ENCODE peak calls at places on chromosomes 6 and 20, in seven cellular contexts. T, Z, G, P, F, S and M are unnamed samples.

GRCh38 chr6:3352678-3353077 is 93.9 kb downstream of the PSMG4 start:
- DNase-seq in Z (no peak), T (no peak), P (no peak), F (no peak), G (no peak), S (no peak), M (no peak)

GRCh38 chr6:130575971-130576370 is 210.2 kb downstream of the TMEM200A start:
- DNase-seq in G (no peak), S (peak; percentile 67), F (no peak), Z (no peak), T (no peak), P (no peak), M (no peak)

GRCh38 chr6:35197196-35197595 is 16.6 kb upstream of the SCUBE3 start:
- DNase-seq in S (no peak), T (no peak), Z (no peak), P (no peak), G (no peak), F (no peak), M (no peak)

GRCh38 chr20:64192406-64192805 is 28.2 kb downstream of the MYT1 start:
- DNase-seq in G (no peak), S (no peak), P (no peak), Z (no peak), F (no peak), T (no peak), M (no peak)

GRCh38 chr20:2826655-2827054 is 10.5 kb downstream of the TMEM239 start:
- DNase-seq in F (no peak), S (no peak), T (no peak), G (no peak), P (no peak), Z (no peak), M (no peak)

GRCh38 chr6:133487174-133487573 is 246.0 kb downstream of the EYA4 start:
- DNase-seq in P (no peak), S (no peak), T (no peak), Z (no peak), G (no peak), F (no peak), M (no peak)

GRCh38 chr20:19172637-19173036 is 39.8 kb upstream of the SLC24A3 start:
- DNase-seq in S (no peak), F (no peak), Z (no peak), T (no peak), P (no peak), G (no peak), M (no peak)

GRCh38 chr20:1537731-1538058 is 19.8 kb downstream of the SIRPD start:
- DNase-seq in G (no peak), P (no peak), F (no peak), T (no peak), S (peak; percentile 87), Z (peak; percentile 66), M (no peak)

GRCh38 chr6:133430530-133430929 is 189.4 kb downstream of the EYA4 start:
- DNase-seq in G (no peak), P (no peak), T (no peak), F (no peak), Z (no peak), S (no peak), M (no peak)

GRCh38 chr20:48404598-48404997 is 423.2 kb downstream of the PREX1 start:
- DNase-seq in Z (no peak), P (no peak), G (peak; percentile 32), T (no peak), S (no peak), F (no peak), M (no peak)

GRCh38 chr6:136683209-136683941 is 108.9 kb downstream of the MAP3K5 start:
- DNase-seq in P (no peak), G (no peak), S (no peak), T (no peak), F (no peak), Z (no peak), M (no peak)

GRCh38 chr6:145866449-145867401 is 52.1 kb upstream of the FBXO30 start:
- DNase-seq in F (no peak), S (no peak), G (no peak), P (no peak), T (no peak), Z (no peak), M (no peak)

GRCh38 chr20:4490595-4491280 is 231.0 kb upstream of the PRND start:
- DNase-seq in S (no peak), G (no peak), F (no peak), T (peak; percentile 41), P (no peak), Z (no peak), M (no peak)

GRCh38 chr6:132495604-132496079 is 17.3 kb downstream of the STX7 start:
- DNase-seq in P (no peak), T (no peak), G (no peak), Z (no peak), F (no peak), S (no peak), M (no peak)

GRCh38 chr6:2222275-2222842 is 23.0 kb downstream of the GMDS start:
- DNase-seq in S (no peak), Z (no peak), G (no peak), F (no peak), T (no peak), P (no peak), M (no peak)

GRCh38 chr6:43427406-43428111 is at the start of gene ABCC10:
- DNase-seq in T (peak; percentile 95), G (peak; percentile 93), F (peak; percentile 96), P (peak; percentile 92), S (peak; percentile 99), Z (peak; percentile 97), M (peak; percentile 95)
- TF ChIP-seq POLR2A in T (no peak), G (peak; percentile 91), F (no peak), P (peak; percentile 72), S (peak; percentile 15), Z (no peak), M (peak; percentile 91)

DNA sequence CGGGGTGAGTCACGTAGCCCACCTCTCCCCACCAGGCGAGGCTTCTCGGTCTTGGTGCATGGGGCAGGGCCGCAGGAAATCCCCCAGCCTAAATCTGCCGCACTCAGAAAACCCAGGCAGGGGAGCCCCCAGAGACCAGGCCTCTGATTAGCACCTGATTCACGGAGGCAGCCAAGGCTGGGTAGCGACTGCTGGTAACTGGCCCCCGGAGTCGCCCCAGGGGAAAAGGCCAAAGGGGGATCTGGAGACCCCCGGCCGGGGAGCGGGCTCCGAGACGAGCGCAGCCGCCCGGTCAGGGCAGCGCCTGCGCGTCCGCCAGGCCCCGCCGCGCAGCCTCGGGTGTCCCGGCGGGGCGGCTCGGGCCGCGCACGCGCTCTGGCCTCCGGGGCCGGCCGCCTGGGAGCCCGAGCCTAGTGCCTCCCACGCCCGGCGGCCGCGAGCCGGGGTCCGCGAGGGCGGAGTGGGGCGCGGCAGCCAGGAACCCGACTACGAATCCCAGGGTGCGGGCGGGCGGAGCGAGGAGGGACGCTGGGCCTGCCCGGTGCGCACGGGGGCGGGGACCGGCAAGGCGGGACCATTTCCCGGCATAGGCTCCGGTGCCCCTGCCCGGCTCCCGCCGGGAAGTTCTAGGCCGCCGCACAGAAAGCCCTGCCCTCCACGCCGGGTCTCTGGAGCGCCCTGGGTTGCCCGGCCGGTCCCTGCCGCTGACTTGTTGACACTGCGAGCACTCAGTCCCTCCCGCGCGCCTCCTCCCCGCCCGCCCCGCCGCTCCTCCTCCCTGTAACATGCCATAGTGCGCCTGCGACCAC is at the start of gene DUSP22:
- DNase-seq in G (peak; percentile 78), S (peak; percentile 97), Z (peak; percentile 94), T (peak; percentile 77), P (peak; percentile 96), F (peak; percentile 90), M (peak; percentile 98)
- TF ChIP-seq POLR2A in G (peak; percentile 70), S (peak; percentile 83), Z (peak; percentile 16), T (peak; percentile 66), P (peak; percentile 83), F (peak; percentile 67), M (peak; percentile 90)

GRCh38 chr6:142385352-142385751 is 83.5 kb downstream of the ADGRG6 start:
- DNase-seq in G (no peak), F (no peak), P (no peak), Z (no peak), T (no peak), S (no peak), M (no peak)

GRCh38 chr6:142386657-142387056 is 84.8 kb downstream of the ADGRG6 start:
- DNase-seq in T (no peak), P (no peak), S (no peak), F (no peak), G (no peak), Z (no peak), M (no peak)

GRCh38 chr6:142384455-142385332 is 82.9 kb downstream of the ADGRG6 start:
- DNase-seq in S (no peak), G (no peak), F (no peak), Z (no peak), P (no peak), T (peak; percentile 67), M (no peak)

DNA sequence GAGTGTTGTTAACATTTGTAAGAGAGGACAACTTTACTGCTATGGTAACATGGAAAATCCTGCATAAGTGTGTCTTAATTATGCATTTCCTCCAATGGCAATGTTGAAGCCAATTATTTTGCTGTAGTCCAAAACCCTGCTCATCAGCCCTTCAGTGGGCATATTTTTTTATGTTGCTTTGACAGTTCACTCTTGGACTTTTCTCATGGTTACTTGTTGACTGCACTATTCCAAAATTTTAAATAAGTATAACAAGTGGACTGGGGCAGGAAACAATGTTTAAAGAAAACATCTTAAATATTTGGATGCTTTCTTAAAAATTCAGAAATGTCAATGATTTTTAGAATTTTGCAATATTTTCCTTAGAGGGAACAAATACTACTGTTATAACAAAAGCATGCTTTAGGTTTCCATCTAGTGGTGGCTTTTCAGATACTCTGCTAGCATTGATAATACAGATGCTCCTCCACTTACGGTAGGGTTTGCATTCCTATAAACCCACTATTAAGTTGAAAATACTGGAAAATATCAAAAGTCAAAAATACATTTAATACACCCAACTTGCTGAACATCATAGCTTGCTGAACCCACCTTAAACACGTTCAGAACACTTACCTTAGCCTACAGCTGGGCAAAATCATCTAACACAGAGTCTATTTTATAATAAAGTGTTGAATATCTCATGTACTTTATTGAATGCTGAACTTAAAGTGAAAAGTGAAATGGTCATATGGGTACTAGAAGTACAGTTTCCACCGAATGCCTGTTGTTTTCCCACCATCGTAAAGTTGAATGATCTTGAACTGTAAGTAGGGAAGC is 86.4 kb downstream of the ADGRG6 start:
- DNase-seq in G (peak; percentile 55), T (peak; percentile 74), Z (no peak), P (no peak), S (no peak), F (no peak), M (no peak)
- TF ChIP-seq POLR2A in G (no peak), T (no peak), Z (no peak), P (no peak), S (no peak), F (no peak), M (no peak)

DNA sequence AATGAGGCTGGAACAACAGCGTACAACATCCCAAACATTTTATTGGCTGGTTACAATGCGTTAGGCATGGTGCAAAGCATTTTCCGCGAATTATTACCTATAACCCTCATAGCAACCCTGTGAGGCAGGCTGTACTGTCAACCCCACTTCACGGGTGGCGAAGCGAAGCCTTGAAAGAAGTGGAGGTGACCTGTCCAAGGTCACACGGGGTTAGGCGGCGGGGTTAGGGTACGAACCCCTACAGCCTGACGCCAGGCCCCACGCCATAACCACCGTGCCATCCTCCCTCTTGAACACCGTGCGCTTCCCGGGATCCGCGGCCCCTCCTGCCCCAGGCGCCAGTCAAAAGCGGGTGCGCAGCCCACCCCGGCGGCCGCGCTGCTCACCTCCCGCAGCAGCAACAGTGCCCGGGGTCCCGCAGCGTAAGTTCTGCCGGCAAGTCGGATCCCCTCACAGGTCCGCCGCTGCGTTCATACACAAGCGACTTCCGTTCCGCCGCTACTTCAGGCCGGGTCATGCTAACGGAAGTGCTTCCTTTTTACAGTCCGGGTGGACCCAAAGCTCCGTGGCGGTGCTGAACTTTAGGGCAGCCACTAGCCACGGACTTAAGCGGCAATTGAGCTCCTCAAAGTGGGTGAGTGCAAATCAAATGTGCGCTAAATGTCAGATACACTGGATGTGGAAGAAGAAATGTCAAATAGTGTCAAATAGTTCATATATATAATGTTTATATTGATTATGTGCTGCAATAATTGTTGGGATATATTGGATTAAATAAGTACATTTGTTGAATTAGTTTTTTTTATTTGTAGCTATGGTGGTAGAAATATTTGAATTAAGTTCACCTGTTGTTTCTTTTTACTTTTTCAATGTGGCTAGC is at the start of gene CDK5RAP1:
- DNase-seq in P (peak; percentile 61), T (peak; percentile 93), Z (peak; percentile 91), G (peak; percentile 95), S (peak; percentile 95), F (peak; percentile 89), M (peak; percentile 89)
- TF ChIP-seq POLR2A in P (peak; percentile 86), T (peak; percentile 44), Z (no peak), G (peak; percentile 90), S (no peak), F (peak; percentile 49), M (peak; percentile 93)